ENCODE peak calls at places on chromosomes 4 and X, in eight cellular contexts. P, H, U, S, V, Y, A and C are unnamed samples.

GRCh38 chr4:52038109-52038912 is at the start of gene SGCB:
- DNase-seq in P (peak), H (no peak), U (peak), S (peak), V (peak), Y (peak), A (no peak), C (peak)

GRCh38 chr4:26299254-26299882 is 21.4 kb upstream of the RBPJ start:
- DNase-seq in P (no peak), H (no peak), U (no peak), S (no peak), V (no peak), Y (no peak), A (no peak), C (no peak)

GRCh38 chr4:60223098-60223497 is 977.0 kb upstream of the ADGRL3 start:
- DNase-seq in P (no peak), H (no peak), U (no peak), S (no peak), V (no peak), Y (peak), A (no peak), C (peak)

GRCh38 chrX:106901781-106902219 is 1.3 kb downstream of the RIPPLY1 start:
- DNase-seq in P (no peak), H (no peak), U (no peak), S (no peak), V (no peak), Y (no peak), A (no peak), C (no peak)

GRCh38 chr4:140286503-140286902 is 86.9 kb upstream of the SCOC start:
- DNase-seq in P (no peak), H (no peak), U (no peak), S (peak), V (no peak), Y (no peak), A (no peak), C (no peak)

GRCh38 chr4:48665555-48666186 is 114.4 kb downstream of the FRYL start:
- DNase-seq in P (no peak), H (no peak), U (no peak), S (no peak), V (peak), Y (no peak), A (no peak), C (peak)

GRCh38 chr4:109559625-109559982 is 442 bp upstream of the MCUB start:
- DNase-seq in P (no peak), H (no peak), U (peak), S (peak), V (no peak), Y (no peak), A (no peak), C (no peak)

GRCh38 chr4:155999743-156000142 is 46.1 kb upstream of the CTSO start:
- DNase-seq in P (peak), H (peak), U (peak), S (no peak), V (no peak), Y (no peak), A (no peak), C (peak)

GRCh38 chrX:49209434-49210251 is 9.7 kb upstream of the SYP start:
- DNase-seq in P (no peak), H (no peak), U (no peak), S (no peak), V (no peak), Y (no peak), A (no peak), C (no peak)

GRCh38 chrX:150692296-150692695 is 900 bp upstream of the MTMR1 start:
- DNase-seq in P (no peak), H (no peak), U (no peak), S (no peak), V (no peak), Y (no peak), A (no peak), C (no peak)

GRCh38 chr4:102554482-102554881 is 53.3 kb downstream of the NFKB1 start:
- DNase-seq in P (no peak), H (peak), U (peak), S (no peak), V (peak), Y (peak), A (no peak), C (peak)

GRCh38 chr4:12852338-12853307 is 631.5 kb downstream of the RAB28 start:
- DNase-seq in P (peak), H (peak), U (no peak), S (peak), V (peak), Y (peak), A (no peak), C (peak)

GRCh38 chr4:152063301-152064235 is 302.8 kb upstream of the GATB start:
- DNase-seq in P (no peak), H (peak), U (no peak), S (no peak), V (no peak), Y (no peak), A (no peak), C (no peak)

GRCh38 chrX:15619053-15619772 is 18.5 kb upstream of the ACE2 start:
- DNase-seq in P (no peak), H (peak), U (no peak), S (no peak), V (peak), Y (no peak), A (no peak), C (peak)

GRCh38 chr4:30553721-30554120 is 166.4 kb upstream of the PCDH7 start:
- DNase-seq in P (no peak), H (peak), U (no peak), S (no peak), V (peak), Y (peak), A (no peak), C (no peak)

GRCh38 chrX:152915541-152916241 is 17.8 kb downstream of the ZNF185 start:
- DNase-seq in P (peak), H (peak), U (no peak), S (peak), V (peak), Y (peak), A (peak), C (peak)

GRCh38 chr4:104169437-104169836 is 325.3 kb downstream of the CXXC4 start:
- DNase-seq in P (no peak), H (no peak), U (no peak), S (no peak), V (no peak), Y (no peak), A (no peak), C (no peak)

GRCh38 chrX:39984191-39984956 is 113.4 kb downstream of the BCOR start:
- DNase-seq in P (no peak), H (peak), U (no peak), S (no peak), V (peak), Y (peak), A (no peak), C (peak)

GRCh38 chrX:115337735-115338134 is 48.2 kb downstream of the LUZP4 start:
- DNase-seq in P (no peak), H (peak), U (peak), S (no peak), V (peak), Y (peak), A (no peak), C (peak)

GRCh38 chr4:159504634-159505033 is 401.8 kb downstream of the RAPGEF2 start:
- DNase-seq in P (peak), H (peak), U (no peak), S (peak), V (no peak), Y (peak), A (no peak), C (peak)

GRCh38 chr4:5710065-5710961 is 688 bp upstream of the EVC start:
- DNase-seq in P (no peak), H (peak), U (no peak), S (no peak), V (peak), Y (no peak), A (no peak), C (peak)

GRCh38 chr4:133151301-133151680 is 2.2 kb downstream of the PCDH10 start:
- DNase-seq in P (peak), H (no peak), U (peak), S (no peak), V (no peak), Y (peak), A (no peak), C (peak)

GRCh38 chrX:124212622-124213021 is 119.8 kb upstream of the TEX13D start:
- DNase-seq in P (no peak), H (no peak), U (no peak), S (no peak), V (no peak), Y (no peak), A (no peak), C (no peak)

GRCh38 chrX:39158801-39159657 is 357.8 kb downstream of the MID1IP1 start:
- DNase-seq in P (no peak), H (peak), U (no peak), S (no peak), V (peak), Y (peak), A (no peak), C (peak)

GRCh38 chrX:7191681-7192110 is 43.7 kb upstream of the PUDP start:
- DNase-seq in P (peak), H (no peak), U (no peak), S (no peak), V (peak), Y (no peak), A (no peak), C (no peak)

GRCh38 chr4:10182446-10183424 is 66.1 kb upstream of the WDR1 start:
- DNase-seq in P (no peak), H (no peak), U (no peak), S (no peak), V (no peak), Y (no peak), A (no peak), C (no peak)

GRCh38 chr4:1832690-1833089 is 23.3 kb downstream of the LETM1 start:
- DNase-seq in P (no peak), H (no peak), U (no peak), S (no peak), V (no peak), Y (no peak), A (no peak), C (no peak)

GRCh38 chrX:19852014-19853005 is 35.1 kb downstream of the SH3KBP1 start:
- DNase-seq in P (no peak), H (peak), U (peak), S (no peak), V (peak), Y (peak), A (no peak), C (peak)

GRCh38 chr4:126558596-126558995 is 1074.2 kb upstream of the INTU start:
- DNase-seq in P (no peak), H (no peak), U (no peak), S (no peak), V (no peak), Y (no peak), A (no peak), C (no peak)

GRCh38 chr4:11470709-11471441 is 42.2 kb upstream of the HS3ST1 start:
- DNase-seq in P (no peak), H (no peak), U (no peak), S (no peak), V (no peak), Y (no peak), A (no peak), C (no peak)

GRCh38 chr4:160831165-160831922 is 1332.5 kb downstream of the FSTL5 start:
- DNase-seq in P (no peak), H (no peak), U (no peak), S (no peak), V (no peak), Y (no peak), A (no peak), C (no peak)

GRCh38 chr4:2412885-2413716 is 5.3 kb downstream of the ZFYVE28 start:
- DNase-seq in P (peak), H (peak), U (peak), S (peak), V (peak), Y (peak), A (peak), C (peak)

GRCh38 chr4:117941611-117942010 is 92.7 kb upstream of the NDST3 start:
- DNase-seq in P (no peak), H (no peak), U (no peak), S (no peak), V (no peak), Y (no peak), A (no peak), C (no peak)

GRCh38 chrX:16484338-16484737 is 165.6 kb upstream of the S100G start:
- DNase-seq in P (no peak), H (peak), U (no peak), S (no peak), V (peak), Y (peak), A (peak), C (peak)

GRCh38 chr4:7034262-7035081 is 8.7 kb upstream of the TADA2B start:
- DNase-seq in P (no peak), H (peak), U (peak), S (no peak), V (peak), Y (peak), A (no peak), C (peak)

GRCh38 chr4:7041851-7042696 is 1.1 kb upstream of the TADA2B start:
- DNase-seq in P (no peak), H (peak), U (peak), S (peak), V (peak), Y (no peak), A (no peak), C (no peak)

GRCh38 chr4:7040760-7041159 is 2.4 kb upstream of the TADA2B start:
- DNase-seq in P (no peak), H (no peak), U (no peak), S (no peak), V (no peak), Y (no peak), A (no peak), C (no peak)

GRCh38 chr4:7041246-7041645 is 1.9 kb upstream of the TADA2B start:
- DNase-seq in P (no peak), H (no peak), U (no peak), S (no peak), V (no peak), Y (no peak), A (no peak), C (no peak)

DNA sequence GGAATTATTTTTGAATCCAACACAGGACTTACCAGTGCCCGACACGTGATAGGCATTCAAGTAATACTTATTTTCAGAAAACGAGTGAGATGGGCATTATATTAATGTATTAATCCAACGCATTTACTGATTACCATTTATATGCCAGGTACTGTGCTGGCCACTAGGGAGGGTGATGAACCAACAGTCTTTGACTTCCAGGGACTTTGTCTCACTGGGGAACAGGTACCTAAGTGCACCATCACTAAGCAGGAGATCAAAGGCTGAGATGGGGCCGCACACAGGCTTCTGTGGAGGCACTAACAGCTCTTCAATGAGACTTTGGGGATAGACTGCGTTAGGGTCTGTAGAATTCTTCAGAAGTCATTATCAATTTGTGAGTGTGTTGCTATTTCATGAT is 5.7 kb upstream of the TADA2B start:
- DNase-seq in P (no peak), H (no peak), U (peak), S (no peak), V (no peak), Y (no peak), A (no peak), C (no peak)
- TF ChIP-seq CTCF in P (no peak), H (no peak), U (no peak), S (no peak), V (peak), Y (no peak), A (no peak), C (no peak)

GRCh38 chrX:103330601-103331397 is 760 bp downstream of the TCEAL7 start:
- DNase-seq in P (peak), H (peak), U (no peak), S (no peak), V (peak), Y (peak), A (no peak), C (peak)

GRCh38 chrX:103329991-103330390 is at the start of gene TCEAL7:
- DNase-seq in P (no peak), H (peak), U (no peak), S (no peak), V (peak), Y (peak), A (no peak), C (peak)
- H3K4me3 ChIP-seq in P (no peak), H (peak), U (peak), S (no peak), V (peak), Y (peak), A (peak), C (peak)

GRCh38 chr4:64158648-64159326 is 250.5 kb downstream of the TECRL start:
- DNase-seq in P (peak), H (peak), U (peak), S (peak), V (peak), Y (peak), A (no peak), C (peak)
- TF ChIP-seq CTCF in P (peak), H (peak), U (peak), S (peak), V (peak), Y (peak), A (peak), C (peak)

DNA sequence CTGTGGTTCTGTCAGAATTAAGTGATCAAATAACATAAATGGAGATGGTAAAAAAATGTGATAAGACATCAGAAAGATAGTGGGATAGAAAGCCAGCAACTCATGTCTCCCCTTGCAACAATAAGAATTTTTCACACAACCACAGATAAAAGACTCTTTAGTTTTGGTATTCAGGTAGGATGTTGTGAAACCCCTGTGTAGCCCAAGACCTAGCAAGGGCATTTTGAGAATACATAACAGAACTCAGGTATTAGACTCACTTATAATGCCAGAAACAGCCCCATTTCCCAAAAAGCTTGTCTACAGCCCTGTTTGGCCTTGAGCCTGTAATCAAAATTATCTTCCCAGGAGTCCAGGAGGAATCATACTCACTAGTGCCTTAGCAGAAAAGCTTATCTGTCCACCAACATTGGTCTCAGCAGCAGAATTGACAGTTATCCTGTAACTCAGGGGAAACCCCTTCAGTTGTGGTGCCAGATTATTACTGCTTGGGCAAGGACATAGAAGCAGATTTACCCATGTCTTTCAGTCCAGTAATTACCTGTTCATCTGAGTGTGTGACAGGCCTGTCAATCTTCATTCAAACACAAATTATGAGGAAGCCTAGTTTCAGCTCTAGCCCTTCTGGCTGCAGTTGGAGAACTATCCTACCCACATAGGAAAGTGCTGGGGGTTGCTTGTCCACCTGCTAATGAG is 41.0 kb upstream of the UGT2B17 start:
- DNase-seq in P (no peak), H (no peak), U (no peak), S (no peak), V (no peak), Y (no peak), A (no peak), C (no peak)
- H3K4me3 ChIP-seq in P (no peak), H (no peak), U (no peak), S (no peak), V (no peak), Y (no peak), A (no peak), C (no peak)

GRCh38 chr4:95167809-95168208 is 381.0 kb downstream of the UNC5C start:
- DNase-seq in P (no peak), H (no peak), U (no peak), S (no peak), V (no peak), Y (peak), A (no peak), C (no peak)
- TF ChIP-seq CTCF in P (no peak), H (no peak), U (no peak), S (no peak), V (no peak), Y (no peak), A (no peak), C (no peak)

DNA sequence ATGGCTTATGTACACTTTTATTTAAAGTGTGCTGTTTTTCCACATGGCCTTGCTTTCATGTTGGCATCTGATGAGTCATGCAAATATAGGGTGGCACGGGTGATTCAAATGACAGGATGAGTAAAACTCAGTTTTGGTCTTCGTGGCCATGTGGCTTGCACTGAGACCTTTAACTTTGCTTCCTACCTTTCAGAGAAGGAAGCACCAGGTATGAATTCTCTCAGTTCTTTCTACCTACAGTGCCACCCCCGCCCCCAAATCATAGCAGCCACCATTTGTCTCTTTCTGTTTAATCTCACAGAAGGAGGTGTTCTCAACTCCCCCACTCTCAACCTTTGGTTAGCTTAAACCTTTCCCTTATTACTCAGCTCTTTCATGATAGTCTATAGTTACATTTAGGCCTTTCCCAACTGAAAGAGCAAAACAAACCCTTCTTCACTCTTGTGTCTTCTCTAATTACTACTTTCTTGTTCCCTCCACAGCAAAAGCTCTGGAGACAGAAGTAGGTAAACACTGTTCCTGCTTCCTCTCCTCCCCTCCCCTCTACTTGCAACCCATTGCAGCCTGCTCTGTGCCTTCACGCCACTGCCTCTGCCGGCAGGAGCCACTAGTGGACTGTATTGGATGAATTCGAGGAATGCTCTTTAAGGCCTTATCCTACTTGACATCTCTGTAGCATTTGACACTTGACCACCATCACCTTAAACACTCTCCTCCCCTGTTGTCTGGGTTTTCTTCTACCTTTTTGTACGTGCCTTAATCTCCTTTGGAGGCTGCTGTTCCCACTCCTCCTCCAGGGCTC is 123.7 kb downstream of the AFF1 start:
- DNase-seq in P (no peak), H (no peak), U (no peak), S (peak), V (no peak), Y (no peak), A (no peak), C (no peak)
- H3K4me3 ChIP-seq in P (no peak), H (no peak), U (no peak), S (no peak), V (no peak), Y (no peak), A (no peak), C (no peak)

DNA sequence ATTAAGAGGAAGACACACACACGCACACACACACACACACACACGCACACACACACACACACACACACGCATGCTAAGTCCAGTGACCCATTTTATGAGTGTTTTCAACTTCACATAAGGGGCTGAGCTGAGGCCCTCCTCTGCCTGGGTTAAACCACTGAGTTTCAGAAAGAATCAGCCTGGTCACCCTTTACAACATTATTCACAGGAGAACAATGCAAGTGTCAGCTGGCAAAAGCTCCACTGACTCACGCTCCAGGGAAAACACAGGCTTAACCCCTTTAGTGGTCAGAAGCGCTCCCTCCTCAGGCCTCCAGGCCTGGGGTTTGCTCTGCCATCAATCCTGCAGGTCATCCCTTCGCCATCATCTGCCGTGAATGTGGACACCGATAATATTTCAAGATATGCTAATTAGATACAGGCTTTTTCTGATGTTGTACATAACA is 46.9 kb downstream of the ACOX3 start:
- DNase-seq in P (no peak), H (peak), U (peak), S (peak), V (peak), Y (peak), A (peak), C (peak)
- TF ChIP-seq CTCF in P (peak), H (peak), U (no peak), S (peak), V (peak), Y (peak), A (peak), C (peak)

GRCh38 chr4:54032558-54033135 is 31.8 kb downstream of the CHIC2 start:
- DNase-seq in P (no peak), H (no peak), U (no peak), S (no peak), V (no peak), Y (no peak), A (no peak), C (peak)
- H3K4me3 ChIP-seq in P (no peak), H (no peak), U (no peak), S (no peak), V (no peak), Y (no peak), A (no peak), C (no peak)